ENCODE peak calls at places on chromosome 20, in five cellular contexts. A is foreskin fibroblast, T is testis, D is NB4, U is mesendoderm. E is an unnamed sample.

GRCh38 chr20:24743641-24744040 is 205.4 kb upstream of the CST7 start:
- DNase-seq in T (no peak), D (no peak), U (no peak), A (no peak), E (no peak)

GRCh38 chr20:13825465-13825864 is 40.6 kb downstream of the NDUFAF5 start:
- DNase-seq in T (no peak), D (no peak), U (no peak), A (no peak), E (no peak)

GRCh38 chr20:45836841-45837240 is 3.2 kb downstream of the SNX21 start:
- DNase-seq in D (no peak), T (no peak), U (no peak), A (no peak), E (no peak)

GRCh38 chr20:57662313-57663240 is 42.4 kb upstream of the ZBP1 start:
- DNase-seq in D (no peak), U (no peak), T (no peak), A (no peak), E (peak; percentile 11)

GRCh38 chr20:63943007-63943807 is 13.0 kb downstream of the UCKL1 start:
- DNase-seq in T (no peak), A (no peak), U (no peak), D (no peak), E (no peak)

GRCh38 chr20:13852321-13852720 is 67.5 kb downstream of the NDUFAF5 start:
- DNase-seq in U (no peak), D (no peak), A (no peak), T (no peak), E (no peak)

GRCh38 chr20:20084296-20084752 is 32.0 kb downstream of the CFAP61 start:
- DNase-seq in A (no peak), U (no peak), T (no peak), D (no peak), E (peak; percentile 30)

GRCh38 chr20:1827974-1828785 is 67.0 kb upstream of the SIRPA start:
- DNase-seq in U (peak; percentile 61), D (no peak), A (no peak), T (peak; percentile 81), E (no peak)

DNA sequence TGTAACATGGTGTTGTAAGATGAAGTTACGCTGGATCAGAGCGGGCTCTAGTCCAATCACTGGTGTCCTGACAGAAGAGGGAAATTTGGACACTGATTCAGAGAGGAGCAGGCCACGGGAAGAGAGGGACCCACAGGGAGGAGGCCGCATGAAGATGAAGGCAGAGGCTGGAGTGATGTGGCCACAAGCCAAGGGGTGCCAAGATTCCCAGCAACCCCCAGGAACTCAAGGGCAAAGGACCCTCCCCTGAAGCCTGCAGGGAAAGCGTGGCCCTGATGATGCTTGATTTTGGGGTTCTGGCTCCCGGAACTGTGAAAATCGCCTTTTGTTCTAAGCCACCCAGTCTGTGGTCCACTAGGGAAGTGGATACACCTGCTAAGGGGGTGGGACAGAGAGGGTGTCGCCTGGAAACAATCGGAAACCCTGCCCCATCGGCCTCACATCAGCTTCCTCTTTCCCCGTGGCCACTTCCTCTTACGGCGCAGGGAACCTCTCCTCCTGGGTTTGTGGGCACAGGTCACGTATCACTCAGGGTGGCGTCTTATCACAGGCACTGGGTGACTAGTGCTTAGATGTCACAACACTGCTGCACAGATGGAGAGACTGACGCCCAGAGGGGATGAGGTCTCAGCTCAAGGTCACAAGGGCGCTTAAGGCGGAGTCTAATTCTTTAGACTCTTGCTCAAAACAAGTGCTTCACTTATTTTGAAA is 58.0 kb downstream of the SULF2 start:
- DNase-seq in U (no peak), A (no peak), T (peak; percentile 49), D (peak; percentile 100), E (no peak)
- H3K4me3 ChIP-seq in U (no peak overlapping the region), A (no peak overlapping the region), T (no peak overlapping the region), D (no peak overlapping the region), E (no peak overlapping the region)

GRCh38 chr20:36093804-36094145 is 60.8 kb upstream of the EPB41L1 start:
- DNase-seq in U (no peak), T (no peak), D (no peak), A (no peak), E (no peak)

GRCh38 chr20:36096404-36096799 is 58.1 kb upstream of the EPB41L1 start:
- DNase-seq in A (no peak), T (no peak), U (no peak), D (no peak), E (no peak)

GRCh38 chr20:36092424-36093024 is 62.0 kb upstream of the EPB41L1 start:
- DNase-seq in U (peak; percentile 36), A (no peak), T (peak; percentile 27), D (peak; percentile 41), E (peak; percentile 39)

GRCh38 chr20:36093025-36093803 is 61.3 kb upstream of the EPB41L1 start:
- DNase-seq in U (no peak), T (peak; percentile 62), A (no peak), D (peak; percentile 48), E (peak; percentile 28)

GRCh38 chr20:36094497-36094896 is 60.0 kb upstream of the EPB41L1 start:
- DNase-seq in U (peak; percentile 56), T (peak; percentile 42), D (no peak), A (no peak), E (no peak)
- H3K4me3 ChIP-seq in U (no peak overlapping the region), T (no peak overlapping the region), D (no peak overlapping the region), A (peak overlapping the region; percentile 73), E (no peak overlapping the region)

DNA sequence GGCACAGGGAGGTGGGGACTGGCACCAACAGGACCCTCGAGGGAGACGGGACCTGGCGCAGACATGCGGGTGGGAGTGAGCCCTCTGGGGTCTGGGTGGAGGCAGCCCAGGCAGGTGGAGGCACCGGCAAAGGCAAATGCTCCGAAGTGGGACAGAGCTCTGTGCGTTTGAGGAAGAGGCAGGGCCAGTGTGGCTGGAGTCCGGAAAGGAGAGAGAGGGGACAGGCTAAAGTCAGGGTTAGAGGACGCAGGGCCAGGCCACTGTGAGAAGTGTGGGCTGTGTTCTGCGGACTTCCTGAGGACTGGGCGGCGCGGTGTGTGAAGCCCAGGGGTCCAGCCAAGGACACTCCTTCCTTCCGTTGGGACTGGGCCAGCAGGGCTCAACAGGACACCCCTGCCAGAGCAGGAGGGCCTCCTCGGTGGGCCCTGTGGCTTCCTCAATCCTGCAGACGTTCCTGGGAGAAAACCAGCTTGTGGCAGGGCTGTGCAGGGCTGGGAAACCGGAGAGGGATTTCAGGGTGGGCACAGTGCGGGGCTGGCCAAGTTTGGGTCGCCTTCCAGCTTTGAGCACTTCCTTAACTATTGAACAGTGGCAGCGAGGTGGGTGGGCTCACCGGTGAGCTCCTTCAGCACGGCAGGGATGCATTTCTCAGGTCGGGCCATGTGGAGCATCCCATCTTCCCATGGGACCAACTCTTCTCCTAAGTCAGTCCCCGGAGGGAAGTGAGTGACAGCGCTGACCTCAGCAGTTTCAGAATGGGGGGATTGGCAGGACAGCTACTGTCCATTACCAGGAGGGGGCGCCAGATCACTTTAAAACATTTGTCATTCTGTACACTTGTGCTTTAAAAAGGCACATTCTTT is 22.5 kb downstream of the MOCS3 start:
- DNase-seq in A (peak; percentile 39), D (peak; percentile 79), U (peak; percentile 71), T (peak; percentile 81), E (peak; percentile 80)
- H3K4me3 ChIP-seq in A (no peak overlapping the region), D (no peak overlapping the region), U (no peak overlapping the region), T (no peak overlapping the region), E (no peak overlapping the region)

GRCh38 chr20:51597389-51598231 is 55.1 kb upstream of the NFATC2 start:
- DNase-seq in A (no peak), D (no peak), U (no peak), T (no peak), E (no peak)

GRCh38 chr20:51598581-51598980 is 56.1 kb upstream of the NFATC2 start:
- DNase-seq in A (no peak), U (no peak), T (no peak), D (no peak), E (no peak)

GRCh38 chr20:51600016-51600420 is 57.5 kb upstream of the NFATC2 start:
- DNase-seq in U (peak; percentile 45), D (no peak), T (no peak), A (no peak), E (no peak)

GRCh38 chr20:51602131-51602530 is 59.6 kb upstream of the NFATC2 start:
- DNase-seq in A (no peak), U (no peak), T (no peak), D (no peak), E (no peak)

DNA sequence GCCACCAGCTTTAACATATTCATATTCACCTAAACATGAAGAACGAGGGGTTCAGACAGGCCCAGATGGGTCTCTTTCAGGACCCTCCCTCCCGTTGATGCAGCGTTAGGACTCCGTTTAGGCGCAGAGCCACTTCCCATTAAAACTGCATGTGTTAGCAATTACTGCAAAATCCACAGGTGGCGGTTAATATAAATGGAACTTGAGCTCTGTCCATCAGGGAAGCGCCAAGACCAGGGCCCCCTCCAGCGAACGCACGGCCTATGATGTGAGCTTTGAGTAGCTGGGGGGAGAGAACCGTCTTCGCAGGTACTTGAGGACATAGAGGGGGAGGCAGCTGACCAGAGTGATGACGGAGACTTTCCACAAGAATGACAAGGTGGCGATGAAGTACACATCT is 58.4 kb upstream of the NFATC2 start:
- DNase-seq in A (no peak), D (no peak), T (no peak), U (no peak), E (no peak)
- H3K4me3 ChIP-seq in A (no peak overlapping the region), D (no peak overlapping the region), T (no peak overlapping the region), U (no peak overlapping the region), E (no peak overlapping the region)

GRCh38 chr20:3894796-3895195 is 5.6 kb downstream of the PANK2 start:
- DNase-seq in A (no peak), U (no peak), D (no peak), T (no peak), E (no peak)
- H3K4me3 ChIP-seq in A (no peak overlapping the region), U (no peak overlapping the region), D (peak overlapping the region; percentile 4), T (no peak overlapping the region), E (no peak overlapping the region)

GRCh38 chr20:37914367-37914671 is 11.4 kb downstream of the VSTM2L start:
- DNase-seq in U (no peak), T (no peak), A (no peak), D (no peak), E (no peak)
- H3K4me3 ChIP-seq in U (no peak overlapping the region), T (no peak overlapping the region), A (no peak overlapping the region), D (no peak overlapping the region), E (no peak overlapping the region)

DNA sequence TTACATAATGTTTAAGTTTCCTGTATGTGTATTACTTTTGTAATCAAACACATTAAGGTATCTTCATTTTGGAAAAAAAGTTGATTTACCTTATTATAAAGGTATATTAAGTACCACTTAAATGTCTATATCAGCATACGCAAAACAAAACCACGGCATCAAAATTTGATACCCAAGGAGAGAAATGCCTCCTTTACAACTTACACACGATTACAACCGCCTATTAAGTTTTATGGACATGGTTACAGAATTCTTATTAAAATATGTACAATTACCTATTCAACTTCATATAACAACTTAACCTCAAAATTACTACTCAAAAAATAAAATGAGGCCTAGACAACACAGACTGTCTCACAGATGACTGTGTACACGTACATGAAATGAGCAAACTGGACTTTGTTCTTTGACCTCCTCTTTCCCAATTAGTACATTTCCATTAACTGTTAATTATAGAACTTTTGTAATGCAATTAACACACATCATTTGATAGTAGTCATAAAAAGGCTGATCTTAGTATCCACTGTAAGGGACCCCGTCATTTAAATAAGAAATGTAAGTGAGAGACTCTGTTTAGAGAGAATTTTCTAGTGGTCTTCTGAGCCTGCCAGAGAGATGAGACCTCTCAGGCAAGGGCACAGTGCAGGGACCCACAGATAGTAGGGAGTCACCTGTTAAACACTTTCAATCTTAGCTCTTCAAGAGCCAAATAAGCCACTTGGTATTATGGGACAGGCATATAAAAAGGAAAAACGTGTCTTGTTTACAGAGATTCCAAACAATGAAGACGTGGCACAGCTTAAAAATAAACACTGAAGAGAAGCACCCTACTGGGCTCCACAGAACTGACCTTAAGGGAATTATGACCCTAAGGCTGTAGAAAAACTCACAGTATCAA is 2.4 kb downstream of the DIDO1 start:
- DNase-seq in D (no peak), U (no peak), A (no peak), T (no peak), E (no peak)
- H3K4me3 ChIP-seq in D (peak overlapping the region; percentile 79), U (no peak overlapping the region), A (peak overlapping the region; percentile 69), T (no peak overlapping the region), E (peak overlapping the region; percentile 97)

GRCh38 chr20:6575912-6576391 is 191.5 kb upstream of the BMP2 start:
- DNase-seq in A (no peak), T (no peak), D (no peak), U (peak; percentile 93), E (no peak)
- H3K4me3 ChIP-seq in A (no peak overlapping the region), T (no peak overlapping the region), D (no peak overlapping the region), U (no peak overlapping the region), E (no peak overlapping the region)